ENCODE peak calls at places on chromosomes 2 and 18, in ten cellular contexts. B is endothelial cell, S is sigmoid colon, Q is substantia nigra, A is WTC11, E is aorta, F is NCI-H1048, N is right cardiac atrium, T is immature natural killer cell, H is AG04449. W is an unnamed sample.

GRCh38 chr18:55252053-55252675 is 292.9 kb upstream of the CCDC68 start:
- DNase-seq in B (no peak), S (no peak), Q (no peak), A (no peak), E (no peak), F (no peak), N (no peak), T (no peak), H (no peak), W (no peak)

GRCh38 chr2:37625156-37625555 is 46.3 kb downstream of the CDC42EP3 start:
- DNase-seq in B (no peak), S (no peak), Q (no peak), A (no peak), E (no peak), F (no peak), N (no peak), T (no peak), H (no peak), W (no peak)

GRCh38 chr2:181955010-181955409 is 30.6 kb upstream of the PPP1R1C start:
- DNase-seq in B (no peak), S (no peak), Q (no peak), A (no peak), E (no peak), F (no peak), N (no peak), T (no peak), H (no peak), W (no peak)

GRCh38 chr2:15747698-15748471 is 156.2 kb downstream of the DDX1 start:
- DNase-seq in B (no peak), S (no peak), Q (no peak), A (peak), E (no peak), F (no peak), N (no peak), T (no peak), H (no peak), W (peak)

GRCh38 chr2:1224901-1225300 is 188.4 kb upstream of the TPO start:
- DNase-seq in B (no peak), S (no peak), Q (no peak), A (no peak), E (no peak), F (no peak), N (no peak), T (no peak), H (no peak), W (no peak)

GRCh38 chr2:60260646-60261296 is 292.7 kb downstream of the BCL11A start:
- DNase-seq in B (no peak), S (no peak), Q (no peak), A (no peak), E (no peak), F (no peak), N (no peak), T (no peak), H (no peak), W (no peak)

GRCh38 chr2:100321181-100321880 is 970 bp downstream of the LONRF2 start:
- DNase-seq in B (peak), S (no peak), Q (peak), A (peak), E (no peak), F (no peak), N (peak), T (no peak), H (no peak), W (peak)

GRCh38 chr18:56283346-56283745 is 355.0 kb downstream of the TXNL1 start:
- DNase-seq in B (no peak), S (no peak), Q (no peak), A (no peak), E (no peak), F (no peak), N (no peak), T (no peak), H (peak), W (no peak)

GRCh38 chr2:157751462-157752058 is 122.9 kb upstream of the ACVR1C start:
- DNase-seq in B (peak), S (no peak), Q (no peak), A (peak), E (no peak), F (no peak), N (no peak), T (no peak), H (no peak), W (no peak)

GRCh38 chr2:218026676-218027425 is 24.1 kb upstream of the TNS1 start:
- DNase-seq in B (peak), S (peak), Q (peak), A (peak), E (peak), F (no peak), N (no peak), T (no peak), H (no peak), W (no peak)

GRCh38 chr18:3346487-3346886 is 84.6 kb downstream of the MYL12B start:
- DNase-seq in B (no peak), S (no peak), Q (no peak), A (no peak), E (no peak), F (no peak), N (no peak), T (no peak), H (no peak), W (no peak)

GRCh38 chr2:206693399-206694137 is 24.6 kb downstream of the DYTN start:
- DNase-seq in B (peak), S (no peak), Q (peak), A (no peak), E (no peak), F (peak), N (no peak), T (peak), H (peak), W (peak)

GRCh38 chr2:98736464-98736889 is 5.5 kb upstream of the MGAT4A start:
- DNase-seq in B (no peak), S (no peak), Q (no peak), A (no peak), E (no peak), F (no peak), N (no peak), T (no peak), H (no peak), W (no peak)

GRCh38 chr2:150538582-150539236 is 51.2 kb upstream of the RND3 start:
- DNase-seq in B (no peak), S (no peak), Q (no peak), A (no peak), E (no peak), F (no peak), N (no peak), T (no peak), H (no peak), W (no peak)

GRCh38 chr2:24025264-24025663 is 15.4 kb downstream of the MFSD2B start:
- DNase-seq in B (no peak), S (no peak), Q (no peak), A (no peak), E (no peak), F (no peak), N (no peak), T (no peak), H (no peak), W (no peak)

GRCh38 chr2:131168578-131168977 is 40.8 kb upstream of the POTEE start:
- DNase-seq in B (no peak), S (no peak), Q (no peak), A (no peak), E (no peak), F (no peak), N (no peak), T (no peak), H (no peak), W (no peak)

GRCh38 chr18:2547477-2548087 is 23.7 kb downstream of the METTL4 start:
- DNase-seq in B (no peak), S (no peak), Q (no peak), A (no peak), E (no peak), F (no peak), N (no peak), T (peak), H (no peak), W (no peak)

GRCh38 chr2:71157124-71157802 is 26.8 kb downstream of the MPHOSPH10 start:
- DNase-seq in B (peak), S (peak), Q (peak), A (peak), E (no peak), F (peak), N (peak), T (peak), H (no peak), W (peak)

GRCh38 chr18:8116346-8117007 is 492.8 kb upstream of the RAB12 start:
- DNase-seq in B (no peak), S (no peak), Q (no peak), A (no peak), E (no peak), F (no peak), N (no peak), T (no peak), H (no peak), W (no peak)

GRCh38 chr2:138537170-138537915 is 35.8 kb downstream of the SPOPL start:
- DNase-seq in B (no peak), S (no peak), Q (no peak), A (no peak), E (no peak), F (no peak), N (no peak), T (no peak), H (no peak), W (no peak)

GRCh38 chr18:32378705-32379104 is 92.0 kb downstream of the GAREM1 start:
- DNase-seq in B (no peak), S (no peak), Q (peak), A (no peak), E (no peak), F (no peak), N (no peak), T (no peak), H (no peak), W (no peak)

GRCh38 chr2:199929257-199929656 is 18.2 kb downstream of the C2orf69 start:
- DNase-seq in B (no peak), S (no peak), Q (no peak), A (no peak), E (no peak), F (no peak), N (no peak), T (no peak), H (no peak), W (no peak)

GRCh38 chr18:12751891-12752290 is 49.0 kb downstream of the PSMG2 start:
- DNase-seq in B (no peak), S (no peak), Q (peak), A (no peak), E (no peak), F (no peak), N (no peak), T (no peak), H (no peak), W (no peak)

GRCh38 chr2:95315801-95316411 is 18.8 kb downstream of the KCNIP3 start:
- DNase-seq in B (no peak), S (no peak), Q (no peak), A (no peak), E (no peak), F (no peak), N (no peak), T (no peak), H (peak), W (no peak)

GRCh38 chr2:220275454-220275853 is 648.0 kb downstream of the SLC4A3 start:
- DNase-seq in B (no peak), S (no peak), Q (no peak), A (no peak), E (no peak), F (no peak), N (no peak), T (no peak), H (no peak), W (no peak)

GRCh38 chr2:152623076-152623740 is 94.1 kb downstream of the PRPF40A start:
- DNase-seq in B (no peak), S (no peak), Q (no peak), A (no peak), E (no peak), F (no peak), N (no peak), T (no peak), H (no peak), W (no peak)

GRCh38 chr2:55231546-55232083 is 478 bp downstream of the CLHC1 start:
- DNase-seq in B (no peak), S (no peak), Q (no peak), A (no peak), E (no peak), F (no peak), N (no peak), T (no peak), H (no peak), W (no peak)

GRCh38 chr18:45415614-45416013 is 199.7 kb upstream of the SLC14A2 start:
- DNase-seq in B (no peak), S (no peak), Q (no peak), A (no peak), E (no peak), F (no peak), N (no peak), T (no peak), H (no peak), W (no peak)

GRCh38 chr2:86107031-86107430 is 996 bp downstream of the PTCD3 start:
- DNase-seq in B (no peak), S (no peak), Q (no peak), A (no peak), E (no peak), F (no peak), N (no peak), T (no peak), H (no peak), W (no peak)

W was measured in iPS DF 19.7.